ENCODE peak calls at places on chromosome 22, in four cellular contexts. G is NCI-H1105, I is globus pallidus, E is NCI-H146. C is an unnamed sample.

GRCh38 chr22:29435236-29435635 is 3.1 kb upstream of the RFPL1 start:
- DNase-seq in G (no peak), I (no peak), E (no peak), C (no peak)

GRCh38 chr22:19566599-19567382 is 42.6 kb upstream of the CLDN5 start:
- DNase-seq in G (no peak), I (no peak), E (no peak), C (no peak)

GRCh38 chr22:29871684-29872083 is 11.3 kb upstream of the MTMR3 start:
- DNase-seq in G (no peak), I (no peak), E (peak; percentile 60), C (peak; percentile 34)

GRCh38 chr22:31977141-31977781 is 32.9 kb downstream of the YWHAH start:
- DNase-seq in G (peak; percentile 44), I (peak; percentile 51), E (peak; percentile 71), C (no peak)

GRCh38 chr22:48711031-48711431 is 1116.6 kb downstream of the BRD1 start:
- DNase-seq in G (no peak), I (no peak), E (no peak), C (no peak)

GRCh38 chr22:42893366-42894150 is 36.5 kb upstream of the ARFGAP3 start:
- DNase-seq in G (no peak), I (no peak), E (no peak), C (no peak)

GRCh38 chr22:45867906-45868555 is 108.9 kb downstream of the WNT7B start:
- DNase-seq in G (no peak), I (no peak), E (no peak), C (no peak)

GRCh38 chr22:46795845-46796565 is 33.6 kb downstream of the TBC1D22A start:
- DNase-seq in G (no peak), I (no peak), E (no peak), C (no peak)

GRCh38 chr22:22520020-22520656 is at the start of gene ZNF280A:
- DNase-seq in G (no peak), I (no peak), E (peak; percentile 52), C (no peak)

GRCh38 chr22:44918925-44919392 is 90.8 kb downstream of the PHF21B start:
- DNase-seq in G (no peak), I (no peak), E (no peak), C (no peak)

C was measured in SK-N-MC.